ENCODE peak calls at places on chromosome X, in seven cellular contexts. V, G, Q, A, P, X and I are unnamed samples.

GRCh38 chrX:14065800-14066199 is 36.1 kb upstream of the GEMIN8 start:
- DNase-seq in V (no peak), G (no peak), Q (no peak), A (no peak), P (no peak), X (no peak), I (no peak)

GRCh38 chrX:132505116-132505515 is 16.3 kb upstream of the MBNL3 start:
- DNase-seq in V (no peak), G (no peak), Q (no peak), A (peak; percentile 31), P (no peak), X (no peak), I (no peak)

GRCh38 chrX:120334137-120334536 is 22.9 kb upstream of the TMEM255A start:
- DNase-seq in V (no peak), G (no peak), Q (no peak), A (no peak), P (no peak), X (no peak), I (no peak)

GRCh38 chrX:97685753-97686152 is 802.0 kb downstream of the RPA4 start:
- DNase-seq in V (no peak), G (peak; percentile 55), Q (no peak), A (no peak), P (no peak), X (peak; percentile 65), I (peak; percentile 35)

GRCh38 chrX:135591871-135592270 is 71.4 kb downstream of the INTS6L start:
- DNase-seq in V (no peak), G (no peak), Q (no peak), A (no peak), P (no peak), X (no peak), I (no peak)

GRCh38 chrX:15646543-15646942 is 18.1 kb downstream of the CLTRN start:
- DNase-seq in V (no peak), G (no peak), Q (no peak), A (no peak), P (no peak), X (no peak), I (no peak)

GRCh38 chrX:107135076-107135964 is 16.7 kb upstream of the RBM41 start:
- DNase-seq in V (no peak), G (peak; percentile 79), Q (no peak), A (peak; percentile 69), P (no peak), X (no peak), I (peak; percentile 56)

GRCh38 chrX:45889471-45889870 is 655.8 kb downstream of the ZNF674 start:
- DNase-seq in V (no peak), G (peak; percentile 19), Q (no peak), A (no peak), P (no peak), X (no peak), I (no peak)

GRCh38 chrX:52983526-52983925 is 25.2 kb upstream of the FAM156A start:
- DNase-seq in V (no peak), G (no peak), Q (no peak), A (no peak), P (no peak), X (no peak), I (no peak)

GRCh38 chrX:34053931-34054330 is 78.2 kb downstream of the FAM47A start:
- DNase-seq in V (no peak), G (no peak), Q (no peak), A (no peak), P (no peak), X (no peak), I (no peak)

GRCh38 chrX:143754183-143754582 is 33.6 kb upstream of the SPANXN2 start:
- DNase-seq in V (no peak), G (peak; percentile 62), Q (no peak), A (no peak), P (no peak), X (no peak), I (no peak)

GRCh38 chrX:153454901-153455550 is 9.2 kb upstream of the TREX2 start:
- DNase-seq in V (no peak), G (no peak), Q (no peak), A (no peak), P (no peak), X (no peak), I (no peak)

GRCh38 chrX:28668957-28669356 is 81.7 kb downstream of the IL1RAPL1 start:
- DNase-seq in V (no peak), G (no peak), Q (no peak), A (no peak), P (no peak), X (no peak), I (no peak)